ENCODE peak calls at places on chromosomes 7 and 10, in ten cellular contexts. P is HEK293T, R is T-helper 1 cell, I is mucosa of gallbladder, Y is chondrocyte, V is LoVo, F is non-pigmented ciliary epithelial cell, S is neural crest cell, U is AG10803, X is iris pigment epithelial cell. T is an unnamed sample.

GRCh38 chr7:137853053-137853452 is 6.3 kb upstream of the DGKI start:
- DNase-seq in P (no peak), R (no peak), I (no peak), Y (no peak), V (no peak), F (no peak), S (no peak), U (no peak), X (no peak), T (no peak)

GRCh38 chr10:50604049-50604640 is 19.6 kb downstream of the SGMS1 start:
- DNase-seq in P (no peak), R (no peak), I (no peak), Y (no peak), V (no peak), F (no peak), S (no peak), U (peak), X (peak), T (no peak)

GRCh38 chr7:23373151-23374004 is 74.2 kb downstream of the MALSU1 start:
- DNase-seq in P (no peak), R (no peak), I (no peak), Y (no peak), V (no peak), F (no peak), S (no peak), U (no peak), X (no peak), T (no peak)

GRCh38 chr7:128103498-128104108 is 72.4 kb upstream of the LRRC4 start:
- DNase-seq in P (no peak), R (no peak), I (no peak), Y (peak), V (no peak), F (no peak), S (no peak), U (peak), X (no peak), T (no peak)

GRCh38 chr7:118846977-118847376 is 622.5 kb downstream of the ANKRD7 start:
- DNase-seq in P (no peak), R (no peak), I (no peak), Y (no peak), V (no peak), F (no peak), S (no peak), U (no peak), X (no peak), T (no peak)

GRCh38 chr10:47113907-47114500 is 186.0 kb upstream of the GDF10 start:
- DNase-seq in P (no peak), R (no peak), I (no peak), Y (no peak), V (no peak), F (no peak), S (no peak), U (no peak), X (no peak), T (no peak)

GRCh38 chr7:138865843-138866242 is 67.8 kb upstream of the ATP6V0A4 start:
- DNase-seq in P (no peak), R (no peak), I (no peak), Y (no peak), V (no peak), F (no peak), S (no peak), U (no peak), X (peak), T (no peak)

GRCh38 chr10:68938117-68938516 is 17.9 kb upstream of the DDX21 start:
- DNase-seq in P (no peak), R (no peak), I (no peak), Y (no peak), V (no peak), F (no peak), S (no peak), U (peak), X (peak), T (peak)

GRCh38 chr7:138478499-138478908 is 18.4 kb downstream of the TRIM24 start:
- DNase-seq in P (no peak), R (no peak), I (peak), Y (no peak), V (no peak), F (no peak), S (no peak), U (no peak), X (peak), T (peak)

GRCh38 chr7:1873421-1873820 is 203.3 kb downstream of the ELFN1 start:
- DNase-seq in P (no peak), R (no peak), I (no peak), Y (no peak), V (no peak), F (no peak), S (no peak), U (no peak), X (no peak), T (no peak)

GRCh38 chr7:150503581-150503980 is 11.1 kb upstream of the GIMAP7 start:
- DNase-seq in P (no peak), R (no peak), I (no peak), Y (no peak), V (no peak), F (no peak), S (no peak), U (no peak), X (no peak), T (no peak)

GRCh38 chr7:128767475-128768110 is 8.0 kb downstream of the OPN1SW start:
- DNase-seq in P (no peak), R (no peak), I (no peak), Y (no peak), V (no peak), F (no peak), S (no peak), U (no peak), X (no peak), T (no peak)

GRCh38 chr7:55775051-55775420 is 87.5 kb downstream of the SEPTIN14 start:
- DNase-seq in P (no peak), R (no peak), I (no peak), Y (no peak), V (no peak), F (no peak), S (no peak), U (no peak), X (no peak), T (no peak)

GRCh38 chr10:90751107-90751997 is 106.5 kb downstream of the HTR7 start:
- DNase-seq in P (peak), R (no peak), I (peak), Y (no peak), V (peak), F (no peak), S (peak), U (peak), X (peak), T (no peak)

GRCh38 chr7:55494951-55495350 is 77.4 kb downstream of the VOPP1 start:
- DNase-seq in P (no peak), R (no peak), I (no peak), Y (no peak), V (no peak), F (no peak), S (no peak), U (no peak), X (no peak), T (no peak)

GRCh38 chr10:3902054-3902808 is 117.2 kb upstream of the KLF6 start:
- DNase-seq in P (no peak), R (no peak), I (no peak), Y (no peak), V (no peak), F (no peak), S (no peak), U (peak), X (peak), T (no peak)

GRCh38 chr7:1691601-1692499 is 21.8 kb downstream of the ELFN1 start:
- DNase-seq in P (no peak), R (no peak), I (no peak), Y (peak), V (no peak), F (no peak), S (no peak), U (no peak), X (no peak), T (peak)

GRCh38 chr7:28755255-28755654 is 202.9 kb downstream of the TRIL start:
- DNase-seq in P (no peak), R (no peak), I (no peak), Y (no peak), V (no peak), F (no peak), S (no peak), U (peak), X (peak), T (no peak)

GRCh38 chr7:2794836-2795636 is 49.1 kb downstream of the GNA12 start:
- DNase-seq in P (no peak), R (no peak), I (no peak), Y (no peak), V (no peak), F (no peak), S (no peak), U (no peak), X (no peak), T (no peak)

GRCh38 chr10:21296575-21297355 is 228.7 kb downstream of the SKIDA1 start:
- DNase-seq in P (no peak), R (no peak), I (no peak), Y (no peak), V (no peak), F (no peak), S (no peak), U (no peak), X (no peak), T (no peak)

GRCh38 chr10:129465796-129466702 is 992 bp upstream of the MGMT start:
- DNase-seq in P (no peak), R (no peak), I (no peak), Y (no peak), V (no peak), F (no peak), S (no peak), U (no peak), X (no peak), T (no peak)

GRCh38 chr7:48992816-48993215 is 68.5 kb downstream of the CDC14C start:
- DNase-seq in P (no peak), R (no peak), I (no peak), Y (no peak), V (no peak), F (no peak), S (no peak), U (no peak), X (no peak), T (no peak)

GRCh38 chr7:29457565-29457971 is 106.1 kb upstream of the PRR15 start:
- DNase-seq in P (no peak), R (no peak), I (no peak), Y (no peak), V (no peak), F (no peak), S (no peak), U (peak), X (peak), T (no peak)

GRCh38 chr7:31069880-31070555 is 17.9 kb downstream of the ADCYAP1R1 start:
- DNase-seq in P (no peak), R (no peak), I (no peak), Y (peak), V (no peak), F (no peak), S (no peak), U (no peak), X (no peak), T (no peak)

GRCh38 chr7:47765373-47765979 is 182.8 kb downstream of the PKD1L1 start:
- DNase-seq in P (no peak), R (no peak), I (no peak), Y (no peak), V (no peak), F (no peak), S (no peak), U (no peak), X (no peak), T (no peak)

GRCh38 chr10:78742730-78743615 is 325.8 kb upstream of the ZMIZ1 start:
- DNase-seq in P (no peak), R (no peak), I (no peak), Y (peak), V (no peak), F (no peak), S (peak), U (peak), X (no peak), T (peak)